ENCODE peak calls at places on chromosomes 3 and 15, in four cellular contexts. S, E, K and Y are unnamed samples.

GRCh38 chr3:46693038-46693896 is at the start of gene ALS2CL:
- DNase-seq in K (peak; percentile 35), E (peak; percentile 90), S (no peak), Y (no peak)

GRCh38 chr15:89912674-89913396 is at the start of gene ARPIN:
- DNase-seq in K (peak; percentile 63), S (peak; percentile 32), E (no peak), Y (no peak)

GRCh38 chr3:193563999-193564398 is 9.3 kb upstream of the ATP13A4 start:
- DNase-seq in K (no peak), E (no peak), S (no peak), Y (no peak)

GRCh38 chr3:112623213-112623612 is 17.7 kb downstream of the CCDC80 start:
- DNase-seq in E (no peak), K (no peak), S (no peak), Y (no peak)

GRCh38 chr3:172687501-172687900 is 23.4 kb downstream of the NCEH1 start:
- DNase-seq in K (no peak), S (no peak), E (no peak), Y (no peak)

GRCh38 chr15:92637621-92638020 is 18.0 kb downstream of the FAM174B start:
- DNase-seq in K (no peak), S (no peak), E (no peak), Y (no peak)

GRCh38 chr3:144516029-144516428 is 544.4 kb downstream of the DIPK2A start:
- DNase-seq in K (no peak), E (no peak), S (no peak), Y (no peak)

GRCh38 chr15:88897456-88898194 is 2.3 kb upstream of the HAPLN3 start:
- DNase-seq in E (peak; percentile 84), K (peak; percentile 80), S (peak; percentile 71), Y (no peak)

GRCh38 chr15:70248116-70249025 is 150.7 kb upstream of the TLE3 start:
- DNase-seq in E (no peak), K (no peak), S (no peak), Y (no peak)

GRCh38 chr3:21357241-21357640 is 393.8 kb downstream of the ZNF385D start:
- DNase-seq in S (no peak), E (no peak), K (no peak), Y (no peak)

GRCh38 chr3:109257269-109257668 is 59.0 kb downstream of the DPPA2 start:
- DNase-seq in E (no peak), S (peak; percentile 43), K (no peak), Y (no peak)

GRCh38 chr3:147049305-147049704 is 357.0 kb downstream of the ZIC4 start:
- DNase-seq in E (no peak), K (no peak), S (no peak), Y (no peak)

GRCh38 chr15:40928975-40929729 is at the start of gene DLL4:
- DNase-seq in E (peak; percentile 95), S (peak; percentile 59), K (peak; percentile 73), Y (no peak)

GRCh38 chr3:161648071-161648470 is 151.5 kb downstream of the OTOL1 start:
- DNase-seq in E (no peak), K (no peak), S (no peak), Y (no peak)

GRCh38 chr3:26712211-26713026 is 89.8 kb downstream of the LRRC3B start:
- DNase-seq in E (peak; percentile 25), S (peak; percentile 1), K (peak; percentile 34), Y (no peak)

GRCh38 chr15:38904298-38904697 is 339.7 kb upstream of the RASGRP1 start:
- DNase-seq in E (no peak), S (no peak), K (no peak), Y (no peak)

GRCh38 chr3:60217156-60217911 is 1033.9 kb downstream of the FHIT start:
- DNase-seq in S (peak; percentile 2), E (no peak), K (no peak), Y (no peak)

GRCh38 chr3:36393563-36393962 is 13.3 kb downstream of the STAC start:
- DNase-seq in S (no peak), K (no peak), E (no peak), Y (no peak)

GRCh38 chr3:112811917-112812660 is 34.6 kb downstream of the CD200R1L start:
- DNase-seq in K (no peak), E (peak; percentile 19), S (no peak), Y (no peak)

GRCh38 chr3:177554900-177555759 is 357.8 kb upstream of the TBL1XR1 start:
- DNase-seq in K (no peak), E (no peak), S (peak; percentile 64), Y (no peak)

GRCh38 chr3:13705702-13706280 is 156.9 kb downstream of the FBLN2 start:
- DNase-seq in S (no peak), E (no peak), K (no peak), Y (no peak)

GRCh38 chr3:57977755-57978715 is 30.2 kb upstream of the FLNB start:
- DNase-seq in K (peak; percentile 92), E (no peak), S (no peak), Y (no peak)

GRCh38 chr15:77251662-77252061 is 168.2 kb downstream of the PEAK1 start:
- DNase-seq in E (no peak), S (peak; percentile 49), K (no peak), Y (no peak)

GRCh38 chr3:30933478-30934207 is 39.2 kb upstream of the GADL1 start:
- DNase-seq in S (no peak), E (no peak), K (no peak), Y (no peak)

GRCh38 chr3:30934208-30934550 is 39.7 kb upstream of the GADL1 start:
- DNase-seq in K (peak; percentile 55), E (no peak), S (peak; percentile 37), Y (no peak)
- TF ChIP-seq ELK1 in K (no peak), E (no peak), S (no peak), Y (no peak)

DNA sequence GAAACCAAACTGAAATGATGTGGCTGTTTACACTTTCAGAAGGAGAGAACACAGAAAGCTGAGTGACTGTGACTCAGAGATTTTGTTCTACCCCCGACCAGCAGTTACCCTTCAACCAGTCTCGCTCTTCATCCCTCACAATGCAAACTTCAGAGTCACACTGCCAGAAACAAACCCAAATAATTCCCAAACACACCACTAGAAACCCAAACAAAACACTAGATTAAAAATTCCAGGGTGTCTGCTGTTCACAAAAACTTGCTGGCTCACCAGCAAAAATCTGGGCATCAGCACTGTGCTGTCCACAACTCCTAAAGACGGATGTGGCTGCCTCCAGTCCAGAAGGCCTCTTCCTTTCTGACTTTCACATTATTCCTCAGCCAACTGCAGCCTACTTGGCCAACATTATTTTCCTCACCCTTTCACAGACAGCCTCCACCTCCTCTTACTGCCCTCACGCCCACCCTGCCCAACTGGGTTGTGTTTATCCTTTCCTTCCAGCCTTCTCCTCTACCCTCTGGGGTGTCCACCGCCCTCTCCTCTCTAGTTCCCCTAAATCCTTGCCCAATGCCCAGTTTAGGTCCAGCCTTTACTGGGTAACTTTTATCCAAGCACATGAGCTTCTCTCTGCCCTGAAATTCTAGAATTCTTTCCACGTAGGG is 71.4 kb downstream of the MECOM start:
- DNase-seq in E (no peak), S (peak; percentile 15), K (no peak), Y (no peak)
- TF ChIP-seq ELK1 in E (no peak), S (no peak), K (no peak), Y (no peak)

GRCh38 chr15:32701863-32702262 is 15.9 kb upstream of the GREM1 start:
- DNase-seq in S (peak; percentile 30), K (no peak), E (no peak), Y (no peak)

GRCh38 chr15:32700501-32701150 is 17.2 kb upstream of the GREM1 start:
- DNase-seq in E (no peak), S (no peak), K (no peak), Y (no peak)

GRCh38 chr15:32705450-32705849 is 12.4 kb upstream of the GREM1 start:
- DNase-seq in E (no peak), K (no peak), S (peak; percentile 76), Y (no peak)

GRCh38 chr15:32706704-32707103 is 11.1 kb upstream of the GREM1 start:
- DNase-seq in K (no peak), S (no peak), E (no peak), Y (no peak)

GRCh38 chr15:32704343-32705076 is 13.3 kb upstream of the GREM1 start:
- DNase-seq in E (no peak), S (peak; percentile 58), K (no peak), Y (no peak)
- TF ChIP-seq ELK1 in E (no peak), S (no peak), K (no peak), Y (no peak)

DNA sequence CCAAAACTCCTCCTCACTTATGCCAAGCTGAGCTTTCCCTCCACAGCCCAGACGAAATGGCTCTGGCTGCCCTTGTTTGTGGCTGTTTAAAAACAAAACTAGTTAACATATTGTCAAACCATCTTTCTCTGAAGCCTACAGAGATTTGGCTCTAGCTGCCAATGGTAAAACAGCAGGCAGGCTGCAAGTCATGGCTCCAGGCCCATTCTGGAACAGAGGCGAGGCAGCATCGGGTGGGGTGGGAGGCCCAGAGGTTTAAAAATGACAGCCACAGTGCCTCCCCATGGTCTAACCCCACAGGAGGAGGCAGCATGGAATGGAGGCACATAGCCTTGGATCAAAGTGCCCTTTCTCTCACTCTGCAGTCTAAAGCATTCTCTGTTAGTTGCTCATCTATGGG is 75.9 kb downstream of the SCN5A start:
- DNase-seq in E (no peak), S (no peak), K (no peak), Y (no peak)
- TF ChIP-seq ELK1 in E (no peak), S (no peak), K (no peak), Y (no peak)

GRCh38 chr3:23805228-23805880 is 401 bp upstream of the UBE2E1 start:
- DNase-seq in S (no peak), E (no peak), K (no peak), Y (no peak)

GRCh38 chr3:23805881-23806321 is at the start of gene UBE2E1:
- DNase-seq in S (peak; percentile 72), E (peak; percentile 73), K (peak; percentile 72), Y (no peak)

GRCh38 chr3:23804441-23805227 is 1.1 kb upstream of the UBE2E1 start:
- DNase-seq in K (no peak), E (no peak), S (no peak), Y (no peak)

GRCh38 chr3:23807161-23808015 is 1.6 kb downstream of the UBE2E1 start:
- DNase-seq in E (peak; percentile 15), K (no peak), S (peak; percentile 51), Y (no peak)

GRCh38 chr3:23806322-23807160 is 786 bp downstream of the UBE2E1 start:
- DNase-seq in E (peak; percentile 56), S (no peak), K (no peak), Y (no peak)
- TF ChIP-seq ELK1 in E (no peak), S (no peak), K (no peak), Y (no peak)

DNA sequence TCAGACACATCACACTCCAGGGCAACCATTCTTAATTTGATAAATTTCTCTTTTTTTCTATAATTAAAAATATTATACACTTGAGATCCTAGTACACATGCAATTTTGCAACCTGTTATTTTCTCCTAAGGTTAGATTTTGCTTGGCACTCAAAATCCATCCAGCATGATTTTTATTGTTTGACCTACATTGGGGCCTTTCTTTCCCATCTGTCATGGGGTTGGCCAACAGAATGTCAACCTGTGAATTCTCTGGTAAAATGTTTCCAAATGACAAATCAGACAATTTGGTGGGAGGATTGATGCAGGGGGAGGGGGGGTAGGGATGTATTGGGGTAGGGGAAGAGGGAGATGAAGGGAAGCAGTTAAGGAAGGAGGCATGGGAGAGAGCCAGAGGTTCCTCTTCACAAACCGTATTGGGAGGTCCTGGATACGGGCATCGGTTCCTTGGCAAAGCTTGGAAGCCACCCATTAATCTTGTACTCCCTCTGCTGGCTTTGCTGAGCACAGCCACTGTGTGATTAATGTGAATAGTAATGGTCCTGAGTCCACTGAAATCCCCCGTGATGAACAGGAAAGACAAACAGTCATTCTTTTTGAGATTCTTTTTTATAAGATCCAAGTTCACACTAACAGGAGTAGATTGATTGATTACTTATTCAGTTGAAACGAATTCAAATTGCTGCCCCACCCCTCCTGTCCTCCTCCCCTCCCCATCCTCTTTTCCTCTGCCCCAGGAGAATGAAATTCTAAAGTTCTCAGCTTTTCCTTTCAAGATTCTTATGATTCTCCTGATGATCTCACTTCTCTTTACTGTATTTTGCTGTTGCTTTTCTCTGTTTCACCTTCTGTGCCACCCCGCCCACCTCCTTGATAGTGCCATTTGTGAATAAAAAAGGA is 82.2 kb upstream of the SLC25A26 start:
- DNase-seq in E (peak; percentile 25), K (peak; percentile 63), S (peak; percentile 68), Y (no peak)
- TF ChIP-seq ELK1 in E (no peak), K (no peak), S (no peak), Y (no peak)